ENCODE peak calls at places on chromosomes 6 and 20, in four cellular contexts. H is GM03348, X is AG04449, T is Daoy. P is an unnamed sample.
A peak's percentile ranks its signal among the peaks of the same experiment; 100 is the strongest.

GRCh38 chr20:35615667-35616464 is at the start of gene SPAG4:
- DNase-seq in H (peak; percentile 100), X (no peak), T (peak; percentile 99), P (no peak)

GRCh38 chr6:148629197-148629909 is 117.5 kb upstream of the UST start:
- DNase-seq in H (peak; percentile 81), X (peak; percentile 12), T (no peak), P (no peak)

GRCh38 chr20:14384820-14385740 is 47.7 kb upstream of the FLRT3 start:
- DNase-seq in H (no peak), X (no peak), T (no peak), P (no peak)

GRCh38 chr20:49700411-49701185 is 13.1 kb downstream of the B4GALT5 start:
- DNase-seq in H (peak; percentile 74), X (no peak), T (peak; percentile 80), P (peak; percentile 81)

GRCh38 chr6:133621751-133622150 is 267.2 kb upstream of the TCF21 start:
- DNase-seq in H (peak; percentile 41), X (no peak), T (no peak), P (no peak)

GRCh38 chr6:146532702-146533101 is 10.9 kb upstream of the RAB32 start:
- DNase-seq in H (no peak), X (no peak), T (no peak), P (no peak)

GRCh38 chr20:5674176-5674660 is 76.0 kb upstream of the SHLD1 start:
- DNase-seq in H (no peak), X (no peak), T (peak; percentile 12), P (no peak)

GRCh38 chr6:139239137-139239536 is 52.7 kb downstream of the TXLNB start:
- DNase-seq in H (no peak), X (no peak), T (no peak), P (no peak)

GRCh38 chr6:94902974-94903628 is 674.2 kb upstream of the MANEA start:
- DNase-seq in H (no peak), X (no peak), T (no peak), P (no peak)

GRCh38 chr6:41706876-41707564 is 28.4 kb downstream of the TFEB start:
- DNase-seq in H (peak; percentile 85), X (no peak), T (peak; percentile 45), P (peak; percentile 25)

GRCh38 chr6:64932486-64932885 is 774.5 kb downstream of the EYS start:
- DNase-seq in H (no peak), X (no peak), T (no peak), P (no peak)

GRCh38 chr20:56690531-56691175 is 61.5 kb downstream of the TFAP2C start:
- DNase-seq in H (no peak), X (no peak), T (no peak), P (no peak)

GRCh38 chr6:26305097-26305841 is 59.7 kb upstream of the BTN3A2 start:
- DNase-seq in H (peak; percentile 61), X (no peak), T (peak; percentile 94), P (peak; percentile 68)

GRCh38 chr6:3625980-3626533 is 125.5 kb downstream of the PXDC1 start:
- DNase-seq in H (no peak), X (no peak), T (no peak), P (no peak)

GRCh38 chr6:101114703-101115102 is 233.6 kb upstream of the ASCC3 start:
- DNase-seq in H (peak; percentile 42), X (no peak), T (no peak), P (peak; percentile 31)

GRCh38 chr6:73695619-73696421 is at the start of gene CD109:
- DNase-seq in H (peak; percentile 79), X (peak; percentile 14), T (peak; percentile 83), P (peak; percentile 74)

GRCh38 chr20:14543040-14543439 is 205.6 kb upstream of the FLRT3 start:
- DNase-seq in H (no peak), X (no peak), T (no peak), P (no peak)

GRCh38 chr6:154230910-154231595 is 125.5 kb downstream of the IPCEF1 start:
- DNase-seq in H (no peak), X (no peak), T (no peak), P (no peak)

GRCh38 chr6:169244684-169245383 is 8.8 kb downstream of the THBS2 start:
- DNase-seq in H (no peak), X (no peak), T (no peak), P (no peak)

GRCh38 chr6:89007209-89008001 is 44.0 kb upstream of the RNGTT start:
- DNase-seq in H (no peak), X (no peak), T (no peak), P (peak; percentile 6)

GRCh38 chr6:147448212-147448611 is 60.3 kb upstream of the SAMD5 start:
- DNase-seq in H (no peak), X (no peak), T (peak; percentile 66), P (no peak)

GRCh38 chr6:126112171-126112632 is 125.9 kb downstream of the TRMT11 start:
- DNase-seq in H (no peak), X (peak; percentile 53), T (peak; percentile 22), P (peak; percentile 36)

GRCh38 chr6:56802570-56802969 is 152.3 kb upstream of the BEND6 start:
- DNase-seq in H (no peak), X (no peak), T (peak; percentile 46), P (peak; percentile 37)

GRCh38 chr6:39912446-39912845 is 21.8 kb downstream of the MOCS1 start:
- DNase-seq in H (no peak), X (no peak), T (no peak), P (no peak)

GRCh38 chr6:166707045-166707444 is 80.0 kb upstream of the RPS6KA2 start:
- DNase-seq in H (peak; percentile 33), X (no peak), T (peak; percentile 48), P (no peak)

GRCh38 chr6:35724471-35724870 is 12.4 kb upstream of the ARMC12 start:
- DNase-seq in H (no peak), X (no peak), T (no peak), P (no peak)

GRCh38 chr20:11387189-11387754 is 530.4 kb upstream of the BTBD3 start:
- DNase-seq in H (peak; percentile 19), X (peak; percentile 72), T (peak; percentile 62), P (peak; percentile 85)

GRCh38 chr6:108904731-108905130 is 56.5 kb downstream of the ARMC2 start:
- DNase-seq in H (no peak), X (no peak), T (no peak), P (no peak)

P was measured in A172.